ENCODE peak calls at places on chromosome 1, in four cellular contexts. P is neural crest cell, U is PC-3, J is left cardiac atrium. E is an unnamed sample.
A peak's percentile ranks its signal among the peaks of the same experiment; 100 is the strongest.

GRCh38 chr1:40773748-40774265 is 9.8 kb upstream of the KCNQ4 start:
- DNase-seq in P (no peak), U (no peak), J (no peak), E (no peak)

GRCh38 chr1:2108213-2108876 is 58.1 kb downstream of the PRKCZ start:
- DNase-seq in P (peak; percentile 59), U (peak; percentile 31), J (peak; percentile 37), E (no peak)

GRCh38 chr1:1796466-1796865 is 18.2 kb upstream of the NADK start:
- DNase-seq in P (no peak), U (no peak), J (no peak), E (no peak)

GRCh38 chr1:84298688-84299535 is 2.6 kb upstream of the SAMD13 start:
- DNase-seq in P (peak; percentile 36), U (peak; percentile 43), J (peak; percentile 42), E (no peak)

GRCh38 chr1:221315330-221315729 is 426.6 kb downstream of the DUSP10 start:
- DNase-seq in P (no peak), U (peak; percentile 49), J (no peak), E (no peak)

GRCh38 chr1:215594640-215595039 is 27.5 kb downstream of the KCTD3 start:
- DNase-seq in P (no peak), U (peak; percentile 34), J (no peak), E (no peak)

GRCh38 chr1:34166191-34167090 is 1.4 kb upstream of the CSMD2 start:
- DNase-seq in P (peak; percentile 3), U (no peak), J (peak; percentile 44), E (no peak)

GRCh38 chr1:208747979-208748378 is 503.8 kb upstream of the PLXNA2 start:
- DNase-seq in P (no peak), U (no peak), J (no peak), E (no peak)

GRCh38 chr1:35269190-35269988 is 880 bp downstream of the ZMYM4 start:
- DNase-seq in P (no peak), U (peak; percentile 12), J (no peak), E (no peak)

GRCh38 chr1:162023547-162024501 is at the start of gene OLFML2B:
- DNase-seq in P (peak; percentile 73), U (peak; percentile 89), J (peak; percentile 79), E (peak; percentile 16)

GRCh38 chr1:11804666-11805453 is 904 bp downstream of the MTHFR start:
- DNase-seq in P (no peak), U (peak; percentile 12), J (peak; percentile 76), E (peak; percentile 6)

GRCh38 chr1:37676281-37677243 is 15.8 kb upstream of the CDCA8 start:
- DNase-seq in P (no peak), U (no peak), J (no peak), E (no peak)

GRCh38 chr1:248627971-248628844 is 6.7 kb downstream of the OR2T11 start:
- DNase-seq in P (no peak), U (no peak), J (no peak), E (no peak)

GRCh38 chr1:49298304-49298703 is 521.6 kb upstream of the BEND5 start:
- DNase-seq in P (no peak), U (peak; percentile 28), J (peak; percentile 46), E (no peak)

GRCh38 chr1:156623946-156624813 is 5.0 kb downstream of the HAPLN2 start:
- DNase-seq in P (peak; percentile 65), U (peak; percentile 33), J (peak; percentile 64), E (no peak)

GRCh38 chr1:185731446-185731845 is 2.7 kb upstream of the HMCN1 start:
- DNase-seq in P (no peak), U (no peak), J (no peak), E (no peak)

GRCh38 chr1:117051224-117052064 is 8.7 kb upstream of the TTF2 start:
- DNase-seq in P (no peak), U (peak; percentile 24), J (no peak), E (peak; percentile 26)

GRCh38 chr1:203084588-203085527 is 954 bp downstream of the MYOG start:
- DNase-seq in P (no peak), U (peak; percentile 42), J (no peak), E (no peak)

GRCh38 chr1:61278966-61279365 is 196.6 kb downstream of the NFIA start:
- DNase-seq in P (no peak), U (no peak), J (no peak), E (no peak)

GRCh38 chr1:91851130-91852010 is 34.6 kb downstream of the TGFBR3 start:
- DNase-seq in P (no peak), U (peak; percentile 83), J (peak; percentile 98), E (no peak)

GRCh38 chr1:84700065-84700464 is 9.8 kb upstream of the SSX2IP start:
- DNase-seq in P (no peak), U (no peak), J (no peak), E (no peak)

GRCh38 chr1:59310527-59310926 is 13.6 kb downstream of the FGGY start:
- DNase-seq in P (no peak), U (no peak), J (no peak), E (no peak)

GRCh38 chr1:96698332-96698983 is 23.1 kb upstream of the PTBP2 start:
- DNase-seq in P (no peak), U (no peak), J (no peak), E (no peak)

GRCh38 chr1:201877877-201878339 is 10.8 kb upstream of the SHISA4 start:
- DNase-seq in P (no peak), U (peak; percentile 65), J (no peak), E (no peak)

GRCh38 chr1:89125571-89126233 is at the start of gene GBP2:
- DNase-seq in P (no peak), U (peak; percentile 84), J (no peak), E (peak; percentile 25)

GRCh38 chr1:170225735-170226524 is 80.2 kb downstream of the NTMT2 start:
- DNase-seq in P (no peak), U (peak; percentile 4), J (no peak), E (no peak)

GRCh38 chr1:169833179-169833901 is 38.6 kb upstream of the METTL18 start:
- DNase-seq in P (no peak), U (no peak), J (no peak), E (no peak)

GRCh38 chr1:165288301-165289120 is 68.0 kb downstream of the LMX1A start:
- DNase-seq in P (no peak), U (peak; percentile 79), J (no peak), E (no peak)

GRCh38 chr1:20370628-20371200 is 80.0 kb downstream of the VWA5B1 start:
- DNase-seq in P (no peak), U (no peak), J (no peak), E (no peak)

GRCh38 chr1:246961939-246962373 is 30.2 kb upstream of the AHCTF1 start:
- DNase-seq in P (no peak), U (no peak), J (peak; percentile 26), E (no peak)

GRCh38 chr1:60747321-60747720 is 335.0 kb upstream of the NFIA start:
- DNase-seq in P (no peak), U (no peak), J (no peak), E (no peak)

GRCh38 chr1:30756545-30757195 is 904 bp downstream of the LAPTM5 start:
- DNase-seq in P (no peak), U (peak; percentile 85), J (peak; percentile 70), E (peak; percentile 65)

E was measured in CD4-positive, alpha-beta T cell.